ENCODE peak calls at places on chromosomes 7 and 10, in eight cellular contexts. W, D, L, G, N, T, S and J are unnamed samples. For H3K36me3, the result is how much of the 10 kb centered on the place peaks cover.

GRCh38 chr7:101664390-101664789 is 35.3 kb upstream of the MYL10 start:
- DNase-seq in W (no peak), D (no peak), L (no peak), G (peak), N (no peak), T (no peak), S (no peak), J (peak)

GRCh38 chr7:74401137-74401859 is 52.4 kb upstream of the GTF2IRD1 start:
- DNase-seq in W (peak), D (peak), L (peak), G (peak), N (peak), T (peak), S (peak), J (peak)

GRCh38 chr7:132934017-132934416 is 147.9 kb downstream of the CHCHD3 start:
- DNase-seq in W (no peak), D (no peak), L (no peak), G (no peak), N (no peak), T (no peak), S (no peak), J (no peak)

GRCh38 chr10:106182542-106182941 is 982.0 kb downstream of the SORCS1 start:
- DNase-seq in W (no peak), D (no peak), L (no peak), G (no peak), N (no peak), T (peak), S (no peak), J (no peak)

GRCh38 chr7:151425670-151426075 is 14.3 kb downstream of the CRYGN start:
- DNase-seq in W (no peak), D (no peak), L (no peak), G (no peak), N (no peak), T (no peak), S (no peak), J (no peak)

GRCh38 chr7:43905954-43906326 is 456 bp downstream of the URGCP start:
- DNase-seq in W (peak), D (no peak), L (no peak), G (peak), N (peak), T (peak), S (peak), J (no peak)

GRCh38 chr7:144587701-144588100 is 184.2 kb upstream of the NOBOX start:
- DNase-seq in W (no peak), D (no peak), L (no peak), G (no peak), N (no peak), T (no peak), S (no peak), J (no peak)

GRCh38 chr7:100516135-100516812 is 22.7 kb upstream of the AGFG2 start:
- DNase-seq in W (peak), D (peak), L (peak), G (peak), N (peak), T (peak), S (no peak), J (no peak)

GRCh38 chr7:17554341-17555015 is 256.0 kb downstream of the AHR start:
- DNase-seq in W (peak), D (no peak), L (no peak), G (no peak), N (no peak), T (no peak), S (no peak), J (no peak)

GRCh38 chr10:21445161-21445560 is 80.3 kb downstream of the SKIDA1 start:
- DNase-seq in W (no peak), D (no peak), L (no peak), G (no peak), N (no peak), T (no peak), S (no peak), J (no peak)

GRCh38 chr7:45001138-45001694 is 1.2 kb downstream of the CCM2 start:
- DNase-seq in W (peak), D (no peak), L (no peak), G (peak), N (no peak), T (peak), S (no peak), J (no peak)

GRCh38 chr7:100119075-100119700 is at the start of the genes CNPY4 and TAF6:
- DNase-seq in W (peak), D (peak), L (peak), G (peak), N (peak), T (peak), S (peak), J (peak)

GRCh38 chr10:63055705-63056104 is 77.4 kb upstream of the NRBF2 start:
- DNase-seq in W (peak), D (no peak), L (no peak), G (no peak), N (no peak), T (no peak), S (no peak), J (no peak)

GRCh38 chr7:48171190-48171589 is at the start of gene ABCA13:
- DNase-seq in W (peak), D (no peak), L (no peak), G (no peak), N (no peak), T (no peak), S (no peak), J (no peak)

GRCh38 chr10:29323387-29323786 is 34.5 kb downstream of the LYZL1 start:
- DNase-seq in W (no peak), D (no peak), L (no peak), G (no peak), N (no peak), T (no peak), S (no peak), J (no peak)

GRCh38 chr10:93061594-93062498 is 1.2 kb downstream of the CYP26C1 start:
- DNase-seq in W (no peak), D (no peak), L (no peak), G (peak), N (no peak), T (no peak), S (no peak), J (no peak)

GRCh38 chr10:94174838-94175237 is 181.1 kb downstream of the PLCE1 start:
- DNase-seq in W (no peak), D (no peak), L (no peak), G (no peak), N (no peak), T (no peak), S (no peak), J (no peak)

GRCh38 chr7:3956949-3957348 is 655.9 kb downstream of the SDK1 start:
- DNase-seq in W (no peak), D (no peak), L (no peak), G (no peak), N (no peak), T (no peak), S (no peak), J (no peak)

GRCh38 chr7:131488361-131488760 is 68.1 kb downstream of the PODXL start:
- DNase-seq in W (no peak), D (no peak), L (no peak), G (peak), N (no peak), T (no peak), S (no peak), J (no peak)

GRCh38 chr10:47020491-47020890 is 109.3 kb downstream of the PTPN20 start:
- DNase-seq in W (peak), D (peak), L (no peak), G (no peak), N (no peak), T (no peak), S (no peak), J (no peak)

GRCh38 chr7:140829720-140830119 is 95.0 kb downstream of the BRAF start:
- DNase-seq in W (no peak), D (no peak), L (no peak), G (no peak), N (no peak), T (no peak), S (no peak), J (no peak)

GRCh38 chr10:30188101-30188500 is 128.7 kb upstream of the JCAD start:
- DNase-seq in W (no peak), D (no peak), L (no peak), G (no peak), N (no peak), T (no peak), S (no peak), J (no peak)

GRCh38 chr10:52215745-52216361 is 98.2 kb upstream of the DKK1 start:
- DNase-seq in W (peak), D (no peak), L (no peak), G (peak), N (no peak), T (peak), S (no peak), J (peak)

GRCh38 chr10:129612481-129613109 is 145.6 kb downstream of the MGMT start:
- DNase-seq in W (no peak), D (no peak), L (no peak), G (no peak), N (no peak), T (no peak), S (no peak), J (no peak)

GRCh38 chr7:23136216-23136615 is 30.6 kb downstream of the KLHL7 start:
- DNase-seq in W (no peak), D (no peak), L (no peak), G (no peak), N (no peak), T (no peak), S (no peak), J (no peak)

GRCh38 chr7:140673063-140673769 is 471 bp downstream of the ADCK2 start:
- DNase-seq in W (peak), D (peak), L (no peak), G (peak), N (peak), T (peak), S (peak), J (no peak)

GRCh38 chr10:11015371-11015934 is 2.2 kb upstream of the CELF2 start:
- DNase-seq in W (no peak), D (no peak), L (no peak), G (no peak), N (no peak), T (no peak), S (no peak), J (no peak)

GRCh38 chr7:142956951-142957623 is 5.1 kb downstream of the KEL start:
- DNase-seq in W (peak), D (no peak), L (no peak), G (no peak), N (no peak), T (no peak), S (no peak), J (no peak)

GRCh38 chr10:76624470-76624869 is 1013.1 kb downstream of the KCNMA1 start:
- DNase-seq in W (no peak), D (no peak), L (no peak), G (no peak), N (no peak), T (no peak), S (no peak), J (no peak)

GRCh38 chr7:22663319-22663718 is 63.7 kb upstream of the IL6 start:
- DNase-seq in W (no peak), D (no peak), L (no peak), G (no peak), N (no peak), T (no peak), S (no peak), J (no peak)

GRCh38 chr10:3806603-3807002 is 21.6 kb upstream of the KLF6 start:
- DNase-seq in W (peak), D (no peak), L (no peak), G (no peak), N (no peak), T (peak), S (no peak), J (no peak)

GRCh38 chr7:149409889-149410288 is 51.0 kb downstream of the ZNF777 start:
- DNase-seq in W (no peak), D (no peak), L (no peak), G (no peak), N (no peak), T (no peak), S (no peak), J (no peak)

GRCh38 chr7:30136339-30136738 is 1.6 kb downstream of the MTURN start:
- DNase-seq in W (no peak), D (no peak), L (no peak), G (peak), N (no peak), T (no peak), S (no peak), J (no peak)

DNA sequence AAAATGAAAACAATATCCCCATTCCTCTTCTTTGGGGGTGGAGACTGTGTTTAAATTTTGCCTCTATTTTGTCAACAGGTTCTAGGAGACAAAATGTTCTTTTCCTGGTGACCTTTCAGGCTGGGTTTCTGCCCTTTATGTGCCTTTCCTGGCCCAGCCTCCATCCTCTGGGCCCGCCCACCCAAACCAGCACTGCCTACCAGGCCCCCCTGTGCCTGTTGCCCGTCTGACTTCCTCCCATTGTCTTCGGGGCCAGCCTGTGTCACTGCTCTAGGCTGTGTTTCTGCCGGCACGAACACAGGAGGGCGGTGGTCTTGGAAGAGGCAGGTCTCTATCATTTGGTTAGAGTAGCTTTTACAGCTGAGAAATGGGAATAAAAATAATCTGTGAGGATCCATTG is 13.9 kb downstream of the TSPAN14 start:
- DNase-seq in W (no peak), D (peak), L (peak), G (peak), N (peak), T (peak), S (peak), J (no peak)
- H3K36me3 ChIP-seq in W (under half), D (under half), L (under half), G (under half), N (under half), T (under half), S (under half), J (under half)

DNA sequence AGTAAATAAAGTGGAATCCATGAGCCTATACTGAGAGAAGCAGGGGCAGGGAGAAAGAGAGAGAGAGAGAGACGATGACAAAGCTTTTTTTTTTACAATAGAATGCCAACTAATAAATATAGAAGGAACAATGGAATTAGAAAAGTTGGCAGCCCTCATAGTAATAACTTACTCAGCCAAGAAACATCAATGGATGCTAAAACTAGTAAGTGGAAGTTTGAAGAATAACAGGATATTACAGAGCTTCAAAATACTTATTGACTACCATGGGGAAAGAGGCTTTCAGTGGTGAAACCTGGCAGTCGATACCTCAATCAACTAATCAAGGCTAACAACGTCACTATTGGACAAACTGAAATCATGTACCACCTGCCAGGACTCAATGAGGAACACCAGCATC is 100.5 kb upstream of the LRRC4 start:
- DNase-seq in W (no peak), D (no peak), L (no peak), G (no peak), N (no peak), T (no peak), S (no peak), J (no peak)
- H3K36me3 ChIP-seq in W (under half), D (under half), L (under half), G (under half), N (under half), T (under half), S (under half), J (under half)

DNA sequence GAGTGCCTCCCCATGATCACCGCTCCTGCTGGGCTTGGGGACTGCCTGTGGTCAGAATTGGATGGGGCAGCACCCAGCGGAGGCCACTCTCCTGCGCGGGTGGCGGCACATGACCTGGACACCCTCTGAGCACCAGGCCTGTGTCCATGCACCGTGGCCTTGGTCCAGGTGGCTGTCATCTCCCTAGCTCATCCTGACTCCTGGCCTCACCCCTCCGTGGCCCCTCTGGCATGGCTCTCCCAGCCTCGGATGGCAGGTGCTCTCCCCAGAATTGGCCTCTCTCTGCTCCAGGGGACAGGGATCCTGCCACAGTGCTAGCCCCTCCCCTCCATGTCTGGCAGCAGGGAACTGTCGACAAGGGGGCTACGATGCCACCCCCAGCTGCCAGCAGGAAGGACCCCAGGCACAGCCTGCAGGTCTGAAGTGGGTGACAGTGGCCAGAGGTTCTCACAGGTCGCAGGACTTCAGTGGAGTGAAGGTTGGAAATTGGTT is 37.2 kb upstream of the BTBD16 start:
- DNase-seq in W (no peak), D (no peak), L (no peak), G (no peak), N (peak), T (no peak), S (no peak), J (no peak)
- H3K36me3 ChIP-seq in W (under half), D (under half), L (half or more), G (under half), N (under half), T (under half), S (half or more), J (under half)

GRCh38 chr10:71834343-71834674 is 16.7 kb downstream of the PSAP start:
- DNase-seq in W (no peak), D (no peak), L (no peak), G (no peak), N (no peak), T (no peak), S (no peak), J (no peak)
- H3K36me3 ChIP-seq in W (under half), D (under half), L (under half), G (under half), N (under half), T (under half), S (under half), J (under half)

DNA sequence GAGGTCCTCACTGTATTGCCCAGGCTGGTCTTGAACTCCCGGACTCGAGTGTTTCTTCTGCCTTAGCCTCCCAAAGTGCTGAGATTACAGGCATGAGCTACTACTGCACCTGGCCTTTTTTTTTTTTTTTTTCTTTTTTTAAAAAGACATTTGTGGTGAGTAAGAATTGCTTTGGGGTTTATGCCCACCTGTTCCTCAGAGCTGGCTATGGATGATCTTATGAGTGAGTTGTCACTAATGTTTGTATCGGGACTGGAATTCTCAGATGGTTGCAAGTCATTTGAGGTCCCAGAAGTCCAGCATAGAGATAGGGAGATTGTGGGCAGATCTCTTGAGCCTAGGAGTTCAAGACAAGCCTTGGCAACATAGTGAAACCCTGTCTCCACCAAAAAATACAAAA is 35.2 kb downstream of the ZRANB1 start:
- DNase-seq in W (no peak), D (no peak), L (no peak), G (no peak), N (no peak), T (no peak), S (no peak), J (no peak)
- H3K36me3 ChIP-seq in W (under half), D (under half), L (under half), G (under half), N (under half), T (under half), S (half or more), J (under half)

DNA sequence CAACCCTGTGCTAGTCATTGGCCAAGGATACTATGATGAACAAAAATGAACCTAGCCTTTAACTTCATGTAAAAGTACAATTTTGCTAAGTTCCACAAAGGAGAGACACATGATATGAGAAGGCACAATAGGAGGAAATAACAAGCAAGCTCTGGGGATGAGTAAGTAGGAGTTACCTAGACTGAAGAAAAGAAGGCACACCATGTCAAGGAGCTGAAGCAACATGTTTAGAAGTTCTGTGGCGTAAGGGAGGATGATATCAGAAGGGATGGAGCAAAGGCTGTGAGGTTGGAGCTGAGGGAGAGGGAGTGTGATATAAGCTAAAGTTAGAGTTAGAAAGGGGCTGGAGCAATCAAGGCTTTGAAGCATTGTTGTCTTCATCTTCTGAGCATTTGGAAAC is 25.6 kb downstream of the KIFBP start:
- DNase-seq in W (peak), D (no peak), L (no peak), G (no peak), N (no peak), T (no peak), S (no peak), J (no peak)
- H3K36me3 ChIP-seq in W (under half), D (under half), L (half or more), G (under half), N (under half), T (under half), S (half or more), J (under half)

DNA sequence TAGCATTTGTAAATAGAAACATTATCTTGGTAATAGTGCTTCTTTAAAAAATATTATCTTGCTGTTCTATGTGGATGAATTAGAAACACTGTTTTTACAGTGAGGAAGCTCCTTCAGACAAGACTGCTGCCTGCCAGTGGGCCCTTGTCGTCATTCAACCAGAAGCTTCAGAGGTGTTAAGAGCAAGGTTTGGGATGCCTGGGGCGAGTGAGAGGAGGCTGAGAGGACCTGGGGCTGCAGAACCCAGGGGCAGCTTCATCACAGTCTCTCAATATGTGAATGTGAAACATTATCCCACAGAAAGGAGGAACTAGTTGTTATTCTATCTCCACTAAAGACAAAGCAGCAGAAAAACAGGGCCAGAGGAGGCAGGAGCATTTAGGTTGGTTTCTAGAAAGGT is 8.1 kb downstream of the PLPP4 start:
- DNase-seq in W (no peak), D (no peak), L (no peak), G (no peak), N (no peak), T (no peak), S (no peak), J (no peak)
- H3K36me3 ChIP-seq in W (under half), D (under half), L (under half), G (under half), N (under half), T (under half), S (under half), J (under half)

GRCh38 chr10:60239228-60239627 is 150.4 kb downstream of the ANK3 start:
- DNase-seq in W (no peak), D (no peak), L (no peak), G (no peak), N (no peak), T (no peak), S (no peak), J (no peak)
- H3K36me3 ChIP-seq in W (under half), D (under half), L (under half), G (under half), N (under half), T (under half), S (under half), J (under half)

GRCh38 chr7:121369462-121369861 is 26.6 kb downstream of the FAM3C start:
- DNase-seq in W (no peak), D (no peak), L (no peak), G (no peak), N (no peak), T (no peak), S (no peak), J (no peak)
- H3K36me3 ChIP-seq in W (under half), D (under half), L (under half), G (under half), N (under half), T (under half), S (under half), J (under half)